ENCODE peak calls at places on chromosome 20, in eight cellular contexts. T is breast epithelium, Y is HepG2, M is transverse colon, B is GM12878, R is stomach, J is prostate gland, D is sigmoid colon. F is an unnamed sample.

GRCh38 chr20:48180039-48180438 is 394.8 kb upstream of the SULF2 start:
- DNase-seq in D (no peak), B (no peak), M (no peak), Y (peak; percentile 50), R (no peak), J (no peak), T (no peak), F (no peak)

GRCh38 chr20:9838378-9839295 is at the start of gene PAK5:
- DNase-seq in J (peak; percentile 82), B (no peak), M (no peak), D (no peak), T (peak; percentile 57), Y (peak; percentile 53), R (peak; percentile 79), F (no peak)

GRCh38 chr20:32832664-32833063 is 12.9 kb downstream of the MAPRE1 start:
- DNase-seq in T (no peak), B (no peak), Y (no peak), J (no peak), R (no peak), D (no peak), M (no peak), F (no peak)

GRCh38 chr20:20530428-20531151 is 162.7 kb downstream of the INSM1 start:
- DNase-seq in R (no peak), D (no peak), B (no peak), Y (no peak), M (no peak), J (no peak), T (no peak), F (no peak)

GRCh38 chr20:25676164-25676809 is 20.4 kb downstream of the ZNF337 start:
- DNase-seq in D (no peak), B (no peak), T (no peak), R (no peak), M (no peak), Y (peak; percentile 52), J (no peak), F (no peak)

GRCh38 chr20:53677447-53678314 is 84.0 kb upstream of the ZNF217 start:
- DNase-seq in T (no peak), M (peak; percentile 64), B (no peak), D (no peak), J (no peak), R (peak; percentile 47), Y (peak; percentile 92), F (no peak)

GRCh38 chr20:47789081-47789998 is 4.1 kb upstream of the SULF2 start:
- DNase-seq in D (no peak), M (no peak), Y (no peak), T (no peak), J (no peak), R (no peak), B (no peak), F (no peak)

GRCh38 chr20:37198962-37199660 is 19.8 kb upstream of the MROH8 start:
- DNase-seq in R (no peak), J (no peak), T (no peak), B (no peak), M (no peak), D (no peak), Y (no peak), F (no peak)

GRCh38 chr20:24797864-24798655 is 151.0 kb upstream of the CST7 start:
- DNase-seq in D (no peak), T (no peak), B (no peak), R (no peak), M (no peak), Y (no peak), J (no peak), F (no peak)

GRCh38 chr20:10771435-10772140 is 97.8 kb upstream of the JAG1 start:
- DNase-seq in B (no peak), D (no peak), R (no peak), M (no peak), Y (no peak), J (no peak), T (no peak), F (no peak)

GRCh38 chr20:59792300-59792699 is 141.1 kb downstream of the SYCP2 start:
- DNase-seq in T (no peak), Y (no peak), B (no peak), M (no peak), J (no peak), D (no peak), R (no peak), F (no peak)

GRCh38 chr20:48098099-48098498 is 312.8 kb upstream of the SULF2 start:
- DNase-seq in D (no peak), T (no peak), B (no peak), J (no peak), M (no peak), Y (no peak), R (no peak), F (no peak)

GRCh38 chr20:2840138-2840966 is at the start of the genes PCED1A and VPS16:
- DNase-seq in M (peak; percentile 88), J (peak; percentile 80), Y (peak; percentile 84), D (peak; percentile 93), R (peak; percentile 89), B (peak; percentile 43), T (peak; percentile 75), F (peak; percentile 99)
- TF ChIP-seq POLR2A in M (peak; percentile 72), J (peak; percentile 46), Y (peak; percentile 93), D (peak; percentile 25), R (no peak), B (peak; percentile 92), T (no peak), F (peak; percentile 70)

DNA sequence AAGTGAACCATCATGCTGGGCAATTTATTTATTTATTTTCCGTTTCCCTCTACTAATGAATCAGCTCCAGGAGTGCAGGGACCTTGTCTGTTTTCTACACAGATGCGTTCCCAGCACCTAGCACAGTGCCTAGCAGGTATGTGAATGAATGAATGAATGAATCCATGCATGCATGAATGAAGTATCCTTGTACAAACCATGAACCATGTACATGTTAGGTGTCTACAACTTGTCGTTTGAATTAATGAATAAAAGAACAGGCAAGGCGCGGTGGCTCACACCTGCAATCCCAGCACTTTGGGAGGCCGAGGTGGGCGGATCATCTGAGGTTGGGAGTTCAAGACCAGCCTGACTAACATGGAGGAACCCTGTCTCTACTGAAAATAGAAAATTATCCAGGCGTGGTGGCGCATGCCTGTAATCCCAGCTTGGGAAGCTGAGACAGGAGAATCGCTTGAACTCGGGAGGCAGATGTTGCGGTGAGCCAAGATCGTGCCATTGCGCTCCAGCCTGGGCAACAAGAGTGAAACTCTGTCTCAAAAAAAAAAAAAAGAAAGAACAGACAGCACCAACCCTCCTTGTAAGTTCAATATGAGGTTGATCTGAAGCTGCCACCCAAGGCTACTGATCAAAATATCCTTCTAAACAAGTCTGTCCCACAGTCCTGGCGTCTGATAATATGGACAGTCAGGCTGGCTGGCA is 27.3 kb upstream of the SLC9A8 start:
- DNase-seq in M (no peak), R (no peak), T (no peak), B (no peak), D (no peak), J (no peak), Y (no peak), F (no peak)
- TF ChIP-seq POLR2AphosphoS5 in M (no peak), R (no peak), T (no peak), B (no peak), D (no peak), J (no peak), Y (no peak), F (no peak)

GRCh38 chr20:16571333-16571732 is 1.9 kb downstream of the KIF16B start:
- DNase-seq in R (no peak), B (no peak), J (peak; percentile 35), D (no peak), Y (no peak), T (no peak), M (no peak), F (no peak)

GRCh38 chr20:16576219-16576618 is 3.0 kb upstream of the KIF16B start:
- DNase-seq in D (no peak), M (no peak), B (no peak), R (no peak), J (no peak), Y (no peak), T (no peak), F (no peak)

GRCh38 chr20:16575390-16576140 is 2.3 kb upstream of the KIF16B start:
- DNase-seq in D (no peak), Y (no peak), M (no peak), R (no peak), T (no peak), J (no peak), B (no peak), F (peak; percentile 16)

GRCh38 chr20:16574656-16575355 is 1.6 kb upstream of the KIF16B start:
- DNase-seq in J (peak; percentile 77), D (peak; percentile 95), M (peak; percentile 94), Y (peak; percentile 94), R (peak; percentile 92), T (peak; percentile 67), B (peak; percentile 26), F (peak; percentile 76)

DNA sequence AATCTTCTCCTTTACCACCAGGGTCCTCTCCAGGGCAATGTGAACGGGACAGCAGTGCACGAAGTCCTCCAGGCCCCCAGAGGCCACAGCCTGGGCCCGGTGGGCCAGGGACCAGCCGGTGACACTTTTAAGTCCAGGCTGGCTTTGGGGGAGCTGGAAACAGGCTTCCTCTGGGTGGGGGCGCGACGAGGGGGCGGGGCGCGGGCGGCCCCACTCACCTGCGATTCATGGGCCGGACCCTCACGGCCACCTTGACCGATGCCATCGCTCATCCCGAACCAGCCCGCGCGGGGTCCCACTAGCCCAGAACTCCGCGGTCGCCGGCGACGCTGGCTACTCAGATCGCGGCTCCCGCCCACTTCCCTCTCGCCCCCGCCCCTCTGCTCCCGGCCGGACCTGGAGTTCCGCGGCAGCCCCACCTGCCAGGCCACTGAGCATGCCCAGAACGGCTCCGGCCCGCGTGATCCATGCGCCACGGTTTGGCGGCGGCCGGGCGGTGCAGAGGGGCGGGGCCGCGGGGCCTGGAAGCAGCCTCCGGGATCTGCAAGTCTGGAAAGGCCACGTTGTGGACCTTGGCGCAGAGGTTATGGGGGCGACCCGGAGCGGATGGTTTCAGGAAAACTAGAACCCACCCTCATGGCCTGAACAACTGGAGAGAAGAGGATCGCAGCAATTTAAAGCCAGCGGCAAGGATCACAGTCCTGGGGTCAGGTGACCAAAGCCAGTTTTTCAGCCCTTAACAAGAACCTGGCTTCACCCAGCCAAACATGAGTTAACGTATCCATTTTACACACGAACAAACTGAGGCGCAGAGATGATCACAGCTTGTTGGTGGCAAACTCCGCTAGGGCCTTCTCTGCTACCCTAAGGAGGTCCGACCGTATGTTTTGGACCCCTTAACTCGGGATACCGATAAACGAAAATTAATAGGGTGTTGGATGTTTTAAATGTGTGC is at the start of gene KIF16B:
- DNase-seq in Y (peak; percentile 94), M (peak; percentile 96), B (peak; percentile 53), R (peak; percentile 96), T (peak; percentile 90), J (peak; percentile 89), D (peak; percentile 96), F (peak; percentile 57)
- TF ChIP-seq POLR2A in Y (peak; percentile 91), M (peak; percentile 75), B (peak; percentile 37), R (no peak), T (no peak), J (peak; percentile 73), D (no peak), F (no peak)

DNA sequence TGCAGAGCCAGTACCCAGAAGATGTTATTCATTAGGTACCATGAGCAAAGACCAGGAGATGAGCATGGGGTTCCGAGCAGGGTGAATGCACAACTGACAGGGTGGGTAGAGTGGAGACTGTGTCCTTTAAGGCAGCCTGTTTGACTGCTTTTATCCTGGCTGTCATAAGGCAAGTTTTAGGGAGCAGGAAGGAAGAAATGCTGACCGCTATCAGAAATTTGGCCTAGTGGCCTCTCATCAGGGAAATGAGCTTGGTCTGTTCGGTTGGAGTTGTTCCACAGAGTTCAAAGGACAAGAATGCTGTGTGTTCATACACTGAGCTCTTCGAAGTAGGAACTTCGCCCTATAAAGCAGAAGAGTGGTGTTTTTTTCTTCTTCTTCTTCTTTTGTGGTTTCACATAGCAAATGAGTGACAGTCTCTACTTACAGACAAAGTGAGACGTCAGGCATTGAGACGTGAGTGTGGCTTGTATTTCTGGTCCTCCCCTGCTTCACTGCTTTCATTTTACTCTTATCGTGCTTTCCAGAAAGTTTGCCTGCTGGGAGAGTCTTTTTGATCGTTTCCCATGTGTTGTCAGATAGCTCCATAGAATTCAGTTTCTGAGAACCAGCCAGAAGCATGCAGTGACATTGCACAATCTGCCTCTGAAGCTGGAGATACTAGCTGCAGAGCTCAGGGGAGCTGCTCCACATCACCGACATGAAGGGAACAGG is at the start of gene CASS4:
- DNase-seq in J (no peak), T (no peak), M (no peak), B (no peak), D (no peak), R (no peak), Y (peak; percentile 68), F (no peak)
- TF ChIP-seq POLR2AphosphoS5 in J (no peak), T (no peak), M (no peak), B (no peak), D (peak; percentile 25), R (peak; percentile 7), Y (no peak), F (no peak)